ENCODE peak calls at places on chromosomes 16 and 17, in six cellular contexts. K, N, Z, J, S and Y are unnamed samples. For H3K36me3, the result is how much of the 10 kb centered on the place peaks cover.

GRCh38 chr17:75073618-75074047 is 14.1 kb upstream of the SLC16A5 start:
- DNase-seq in K (no peak), N (peak), Z (no peak), J (no peak), S (peak), Y (no peak)

GRCh38 chr17:65885484-65885883 is 306.4 kb downstream of the CEP112 start:
- DNase-seq in K (no peak), N (no peak), Z (no peak), J (no peak), S (no peak), Y (no peak)

GRCh38 chr17:80845863-80846671 is 145.6 kb upstream of the CHMP6 start:
- DNase-seq in K (no peak), N (peak), Z (no peak), J (no peak), S (peak), Y (no peak)

GRCh38 chr17:47223460-47223859 is 14.3 kb downstream of the MYL4 start:
- DNase-seq in K (no peak), N (no peak), Z (no peak), J (no peak), S (no peak), Y (peak)

GRCh38 chr17:63437287-63438091 is 8.6 kb downstream of the CYB561 start:
- DNase-seq in K (peak), N (peak), Z (no peak), J (no peak), S (no peak), Y (peak)

GRCh38 chr17:57818066-57818465 is 31.8 kb downstream of the MRPS23 start:
- DNase-seq in K (no peak), N (no peak), Z (no peak), J (no peak), S (no peak), Y (peak)

GRCh38 chr16:67391424-67392300 is 1.6 kb downstream of the TPPP3 start:
- DNase-seq in K (peak), N (no peak), Z (no peak), J (no peak), S (peak), Y (no peak)

GRCh38 chr16:22763655-22764054 is 50.3 kb upstream of the HS3ST2 start:
- DNase-seq in K (no peak), N (no peak), Z (no peak), J (no peak), S (no peak), Y (no peak)

GRCh38 chr16:6081320-6081976 is 983.9 kb upstream of the EEF2KMT start:
- DNase-seq in K (no peak), N (peak), Z (peak), J (no peak), S (no peak), Y (no peak)

GRCh38 chr16:78179666-78180065 is 80.2 kb downstream of the WWOX start:
- DNase-seq in K (no peak), N (no peak), Z (no peak), J (no peak), S (no peak), Y (no peak)

GRCh38 chr16:7013990-7014389 is 318.7 kb upstream of the RBFOX1 start:
- DNase-seq in K (no peak), N (no peak), Z (no peak), J (peak), S (no peak), Y (no peak)

GRCh38 chr16:67244387-67245188 is 2.7 kb downstream of the FHOD1 start:
- DNase-seq in K (peak), N (peak), Z (peak), J (peak), S (peak), Y (peak)

GRCh38 chr17:81401727-81402529 is 6.7 kb downstream of the BAHCC1 start:
- DNase-seq in K (peak), N (no peak), Z (no peak), J (no peak), S (no peak), Y (no peak)

GRCh38 chr16:58329147-58329546 is 34.3 kb upstream of the PRSS54 start:
- DNase-seq in K (no peak), N (peak), Z (no peak), J (peak), S (no peak), Y (no peak)

GRCh38 chr17:31515226-31515759 is 123.8 kb downstream of the RAB11FIP4 start:
- DNase-seq in K (no peak), N (no peak), Z (no peak), J (no peak), S (no peak), Y (no peak)

GRCh38 chr17:67785122-67785477 is 40.2 kb upstream of the BPTF start:
- DNase-seq in K (no peak), N (no peak), Z (no peak), J (no peak), S (no peak), Y (no peak)

GRCh38 chr16:75042423-75043174 is 43.8 kb downstream of the ZNRF1 start:
- DNase-seq in K (no peak), N (no peak), Z (no peak), J (no peak), S (no peak), Y (no peak)

GRCh38 chr17:38693700-38694329 is 11.3 kb upstream of the MLLT6 start:
- DNase-seq in K (peak), N (peak), Z (peak), J (peak), S (peak), Y (peak)

GRCh38 chr17:44008205-44008909 is 3.9 kb downstream of the NAGS start:
- DNase-seq in K (no peak), N (no peak), Z (no peak), J (no peak), S (no peak), Y (no peak)

GRCh38 chr17:75365009-75365930 is 40.2 kb downstream of the GRB2 start:
- DNase-seq in K (no peak), N (no peak), Z (no peak), J (no peak), S (no peak), Y (no peak)

GRCh38 chr16:11515540-11516430 is 70.9 kb downstream of the LITAF start:
- DNase-seq in K (no peak), N (no peak), Z (no peak), J (no peak), S (no peak), Y (no peak)

GRCh38 chr17:21278304-21279197 is 6.0 kb upstream of the MAP2K3 start:
- DNase-seq in K (no peak), N (no peak), Z (peak), J (no peak), S (peak), Y (peak)

GRCh38 chr17:40862985-40863733 is 3.9 kb downstream of the KRT12 start:
- DNase-seq in K (no peak), N (no peak), Z (no peak), J (no peak), S (no peak), Y (no peak)

GRCh38 chr16:22942812-22943211 is 128.8 kb downstream of the HS3ST2 start:
- DNase-seq in K (no peak), N (no peak), Z (no peak), J (no peak), S (no peak), Y (no peak)

GRCh38 chr17:40961586-40961985 is 5.2 kb downstream of the KRT39 start:
- DNase-seq in K (no peak), N (no peak), Z (no peak), J (no peak), S (no peak), Y (no peak)

GRCh38 chr17:2949469-2950044 is 113.8 kb downstream of the OR1D5 start:
- DNase-seq in K (no peak), N (peak), Z (no peak), J (peak), S (peak), Y (peak)

GRCh38 chr16:85491798-85492616 is 121.1 kb upstream of the GSE1 start:
- DNase-seq in K (peak), N (peak), Z (peak), J (no peak), S (peak), Y (peak)

GRCh38 chr16:29023279-29024278 is 38.7 kb downstream of the LAT start:
- DNase-seq in K (no peak), N (no peak), Z (no peak), J (peak), S (no peak), Y (no peak)

GRCh38 chr17:73841431-73842060 is 197.3 kb upstream of the SDK2 start:
- DNase-seq in K (no peak), N (no peak), Z (no peak), J (no peak), S (no peak), Y (no peak)
- TF ChIP-seq CTCF in K (peak), N (no peak), Z (peak), J (no peak), S (peak), Y (peak)

GRCh38 chr17:42000399-42001076 is 16.7 kb downstream of the DNAJC7 start:
- DNase-seq in K (no peak), N (no peak), Z (no peak), J (no peak), S (no peak), Y (no peak)

GRCh38 chr17:42002175-42002791 is 15.0 kb downstream of the DNAJC7 start:
- DNase-seq in K (no peak), N (no peak), Z (no peak), J (no peak), S (no peak), Y (no peak)

GRCh38 chr17:42001729-42002128 is 15.5 kb downstream of the DNAJC7 start:
- DNase-seq in K (no peak), N (no peak), Z (no peak), J (no peak), S (no peak), Y (no peak)

GRCh38 chr17:42005128-42005527 is 12.1 kb downstream of the DNAJC7 start:
- DNase-seq in K (no peak), N (no peak), Z (no peak), J (no peak), S (no peak), Y (no peak)

GRCh38 chr17:42002792-42003301 is 14.4 kb downstream of the DNAJC7 start:
- DNase-seq in K (no peak), N (no peak), Z (no peak), J (peak), S (no peak), Y (no peak)
- H3K36me3 ChIP-seq in K (under half), N (under half), Z (under half), J (under half), S (half or more), Y (under half)

GRCh38 chr17:787641-788221 is 5.6 kb downstream of the MRM3 start:
- DNase-seq in K (no peak), N (no peak), Z (no peak), J (no peak), S (peak), Y (peak)

GRCh38 chr17:784143-784542 is 2.0 kb downstream of the MRM3 start:
- DNase-seq in K (no peak), N (no peak), Z (no peak), J (peak), S (no peak), Y (no peak)

GRCh38 chr17:778096-778495 is 4.0 kb downstream of the GLOD4 start:
- DNase-seq in K (no peak), N (no peak), Z (no peak), J (no peak), S (no peak), Y (no peak)

DNA sequence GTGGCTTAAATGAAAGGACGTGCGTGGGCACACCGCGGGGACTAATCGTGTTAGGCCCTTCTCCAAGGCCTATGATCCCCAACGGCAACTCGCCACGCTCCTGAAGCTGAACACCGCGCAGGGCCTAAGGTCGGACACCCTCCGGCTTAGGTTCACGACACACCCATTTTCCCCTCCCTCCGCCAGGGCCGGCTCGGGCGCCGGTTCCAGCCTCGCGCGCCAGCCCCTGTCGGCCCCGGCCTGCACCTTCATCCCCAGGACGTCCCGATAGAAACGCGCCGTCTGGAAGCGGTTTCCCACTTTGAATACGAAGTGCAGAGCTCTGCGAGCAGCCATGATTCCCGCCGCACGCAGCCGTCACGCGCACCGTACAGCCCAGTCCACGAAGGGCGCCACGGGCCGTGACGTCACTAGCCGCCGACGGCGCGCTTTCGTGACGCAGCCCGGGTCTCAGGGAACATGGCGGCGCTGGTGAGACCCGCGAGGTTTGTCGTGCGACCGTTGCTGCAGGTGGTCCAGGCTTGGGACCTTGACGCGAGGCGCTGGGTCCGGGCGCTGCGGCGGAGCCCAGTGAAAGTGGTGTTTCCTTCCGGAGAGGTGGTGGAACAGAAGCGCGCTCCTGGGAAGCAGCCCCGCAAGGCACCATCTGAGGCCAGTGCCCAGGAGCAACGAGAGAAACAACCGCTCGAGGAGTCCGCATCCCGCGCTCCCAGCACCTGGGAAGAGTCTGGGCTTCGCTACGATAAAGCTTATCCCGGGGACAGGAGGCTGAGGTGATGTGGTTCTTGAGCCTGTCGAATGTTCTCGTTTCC is at the start of the genes GLOD4 and MRM3:
- DNase-seq in K (peak), N (peak), Z (peak), J (peak), S (peak), Y (peak)
- TF ChIP-seq CTCF in K (peak), N (peak), Z (no peak), J (no peak), S (peak), Y (no peak)

DNA sequence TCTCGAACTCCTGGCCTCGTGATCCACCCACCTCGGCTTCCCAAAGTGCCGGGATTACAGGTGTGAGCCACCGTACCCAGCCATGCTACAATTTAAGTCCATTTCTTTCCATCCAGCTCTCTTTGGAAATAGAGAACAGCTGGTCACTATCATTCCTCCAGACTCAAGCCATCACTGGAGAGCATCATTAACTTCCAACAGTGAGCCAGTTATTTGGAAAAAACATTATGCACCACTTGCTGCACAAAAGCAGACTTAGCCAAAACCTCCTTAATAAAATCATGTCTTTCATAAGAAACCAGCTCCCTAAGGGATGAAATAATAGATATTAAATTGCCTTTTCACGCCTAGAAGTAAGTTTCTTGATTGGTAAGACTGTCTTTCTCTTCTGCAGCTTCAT is 18.0 kb downstream of the SLC39A11 start:
- DNase-seq in K (no peak), N (no peak), Z (no peak), J (no peak), S (no peak), Y (no peak)
- H3K36me3 ChIP-seq in K (under half), N (under half), Z (under half), J (under half), S (under half), Y (under half)

GRCh38 chr17:36768355-36768754 is 167.0 kb downstream of the MRM1 start:
- DNase-seq in K (no peak), N (no peak), Z (no peak), J (no peak), S (no peak), Y (no peak)
- TF ChIP-seq CTCF in K (no peak), N (no peak), Z (no peak), J (no peak), S (no peak), Y (no peak)